ENCODE peak calls at places on chromosomes 2 and 18, in five cellular contexts. M, A, W, Z and J are unnamed samples.

GRCh38 chr2:105327690-105328089 is 1.8 kb downstream of the TGFBRAP1 start:
- DNase-seq in M (no peak), A (no peak), W (no peak), Z (no peak), J (no peak)

GRCh38 chr2:133411857-133412256 is 156.4 kb downstream of the NCKAP5 start:
- DNase-seq in M (no peak), A (no peak), W (no peak), Z (no peak), J (no peak)

GRCh38 chr18:42185486-42185885 is 230.5 kb downstream of the PIK3C3 start:
- DNase-seq in M (no peak), A (no peak), W (no peak), Z (no peak), J (no peak)

GRCh38 chr18:7830468-7830867 is 263.4 kb downstream of the PTPRM start:
- DNase-seq in M (no peak), A (no peak), W (no peak), Z (no peak), J (no peak)

GRCh38 chr2:95350320-95351079 is 52.0 kb upstream of the FAHD2A start:
- DNase-seq in M (no peak), A (no peak), W (no peak), Z (no peak), J (no peak)

GRCh38 chr2:179240481-179241451 is 23.9 kb downstream of the SESTD1 start:
- DNase-seq in M (no peak), A (no peak), W (no peak), Z (no peak), J (no peak)

GRCh38 chr18:68494802-68495560 is 219.9 kb downstream of the TMX3 start:
- DNase-seq in M (no peak), A (no peak), W (no peak), Z (peak), J (no peak)

GRCh38 chr2:189613077-189613636 is 32.6 kb upstream of the SLC40A1 start:
- DNase-seq in M (no peak), A (no peak), W (no peak), Z (no peak), J (no peak)

GRCh38 chr2:101114268-101114783 is 36.9 kb downstream of the TBC1D8 start:
- DNase-seq in M (no peak), A (no peak), W (no peak), Z (no peak), J (no peak)

GRCh38 chr2:205811387-205811786 is 129.1 kb downstream of the NRP2 start:
- DNase-seq in M (no peak), A (no peak), W (no peak), Z (no peak), J (no peak)

GRCh38 chr2:97936199-97936598 is 59.5 kb downstream of the TMEM131 start:
- DNase-seq in M (no peak), A (no peak), W (no peak), Z (no peak), J (no peak)

GRCh38 chr2:203003716-203004115 is 11.0 kb upstream of the NBEAL1 start:
- DNase-seq in M (no peak), A (no peak), W (no peak), Z (no peak), J (no peak)

GRCh38 chr2:105800036-105800755 is 55.5 kb downstream of the NCK2 start:
- DNase-seq in M (no peak), A (peak), W (no peak), Z (no peak), J (no peak)

GRCh38 chr2:236668531-236668969 is 98.9 kb downstream of the ACKR3 start:
- DNase-seq in M (no peak), A (no peak), W (no peak), Z (no peak), J (no peak)

GRCh38 chr2:67579207-67579606 is 182.1 kb downstream of the ETAA1 start:
- DNase-seq in M (no peak), A (no peak), W (no peak), Z (no peak), J (no peak)

GRCh38 chr2:8833863-8834262 is 3.5 kb downstream of the KIDINS220 start:
- DNase-seq in M (no peak), A (no peak), W (no peak), Z (no peak), J (no peak)

GRCh38 chr2:62687644-62688043 is 17.9 kb upstream of the EHBP1 start:
- DNase-seq in M (no peak), A (no peak), W (no peak), Z (no peak), J (no peak)

GRCh38 chr2:234533631-234534030 is 36.8 kb upstream of the ARL4C start:
- DNase-seq in M (no peak), A (no peak), W (no peak), Z (no peak), J (no peak)

GRCh38 chr2:3639015-3639630 is 18.9 kb upstream of the ALLC start:
- DNase-seq in M (no peak), A (no peak), W (no peak), Z (no peak), J (no peak)